ENCODE peak calls at places on chromosome 20, in nine cellular contexts. J is K562, M is ovary, U is H1, Y is stomach, N is A549, X is upper lobe of left lung, W is tibial nerve, S is SK-N-SH. K is an unnamed sample.
A peak's percentile ranks its signal among the peaks of the same experiment; 100 is the strongest.

GRCh38 chr20:25239387-25240370 is 8.2 kb upstream of the PYGB start:
- DNase-seq in J (no peak), M (no peak), U (no peak), Y (no peak), N (no peak), X (no peak), W (no peak), S (no peak), K (peak; percentile 1)

GRCh38 chr20:54668271-54669053 is 193.1 kb downstream of the DOK5 start:
- DNase-seq in J (peak; percentile 23), M (no peak), U (no peak), Y (no peak), N (peak; percentile 18), X (no peak), W (no peak), S (peak; percentile 29), K (peak; percentile 10)

GRCh38 chr20:60653111-60653845 is 598.8 kb upstream of the CDH4 start:
- DNase-seq in J (no peak), M (no peak), U (no peak), Y (no peak), N (no peak), X (no peak), W (no peak), S (no peak), K (no peak)

GRCh38 chr20:53224851-53225250 is 252.7 kb downstream of the TSHZ2 start:
- DNase-seq in J (no peak), M (no peak), U (no peak), Y (no peak), N (no peak), X (no peak), W (no peak), S (no peak), K (no peak)

GRCh38 chr20:5636127-5636520 is 114.1 kb upstream of the SHLD1 start:
- DNase-seq in J (no peak), M (no peak), U (no peak), Y (no peak), N (no peak), X (no peak), W (no peak), S (no peak), K (no peak)

GRCh38 chr20:50762435-50763201 is 31.2 kb downstream of the PARD6B start:
- DNase-seq in J (no peak), M (peak; percentile 69), U (no peak), Y (peak; percentile 91), N (peak; percentile 51), X (peak; percentile 87), W (no peak), S (peak; percentile 58), K (peak; percentile 62)

GRCh38 chr20:25987073-25987927 is 290.6 kb upstream of the ZNF337 start:
- DNase-seq in J (peak; percentile 17), M (peak; percentile 62), U (no peak), Y (no peak), N (peak; percentile 31), X (no peak), W (no peak), S (peak; percentile 74), K (peak; percentile 27)

GRCh38 chr20:10217517-10218410 is 866 bp upstream of the SNAP25 start:
- DNase-seq in J (no peak), M (peak; percentile 87), U (no peak), Y (no peak), N (peak; percentile 65), X (no peak), W (no peak), S (peak; percentile 77), K (peak; percentile 13)

GRCh38 chr20:33680681-33681080 is 5.5 kb downstream of the E2F1 start:
- DNase-seq in J (no peak), M (no peak), U (no peak), Y (no peak), N (no peak), X (no peak), W (no peak), S (no peak), K (no peak)

GRCh38 chr20:43840382-43841070 is 74.1 kb upstream of the TOX2 start:
- DNase-seq in J (peak; percentile 71), M (no peak), U (peak; percentile 21), Y (no peak), N (peak; percentile 80), X (no peak), W (no peak), S (peak; percentile 71), K (peak; percentile 13)

GRCh38 chr20:9912290-9912689 is 73.4 kb upstream of the PAK5 start:
- DNase-seq in J (no peak), M (no peak), U (no peak), Y (no peak), N (no peak), X (no peak), W (no peak), S (no peak), K (no peak)

GRCh38 chr20:46060975-46061374 is 28.8 kb downstream of the NCOA5 start:
- DNase-seq in J (no peak), M (no peak), U (no peak), Y (no peak), N (no peak), X (no peak), W (no peak), S (no peak), K (no peak)

GRCh38 chr20:50373674-50374286 is 136.4 kb upstream of the PTPN1 start:
- DNase-seq in J (no peak), M (no peak), U (no peak), Y (no peak), N (peak; percentile 43), X (no peak), W (no peak), S (no peak), K (no peak)

GRCh38 chr20:519999-520398 is 23.6 kb downstream of the CSNK2A1 start:
- DNase-seq in J (no peak), M (no peak), U (no peak), Y (no peak), N (no peak), X (no peak), W (no peak), S (no peak), K (no peak)

GRCh38 chr20:517221-517620 is 26.4 kb downstream of the CSNK2A1 start:
- DNase-seq in J (no peak), M (no peak), U (no peak), Y (no peak), N (no peak), X (no peak), W (no peak), S (no peak), K (no peak)

GRCh38 chr20:527571-527886 is 16.1 kb downstream of the CSNK2A1 start:
- DNase-seq in J (no peak), M (no peak), U (no peak), Y (no peak), N (no peak), X (no peak), W (no peak), S (no peak), K (no peak)

GRCh38 chr20:521860-522259 is 21.7 kb downstream of the CSNK2A1 start:
- DNase-seq in J (no peak), M (no peak), U (no peak), Y (no peak), N (no peak), X (no peak), W (no peak), S (no peak), K (no peak)
- H3K9me3 ChIP-seq in J (no peaks in the 10 kb centered on the region), M (no peaks in the 10 kb centered on the region), U (no peaks in the 10 kb centered on the region), Y (peaks cover 6% of the 10 kb centered on the region), N (peaks cover 28% of the 10 kb centered on the region), X (peaks cover 7% of the 10 kb centered on the region), W (peaks cover 9% of the 10 kb centered on the region), S (peaks cover 24% of the 10 kb centered on the region), K (peaks cover 7% of the 10 kb centered on the region)

DNA sequence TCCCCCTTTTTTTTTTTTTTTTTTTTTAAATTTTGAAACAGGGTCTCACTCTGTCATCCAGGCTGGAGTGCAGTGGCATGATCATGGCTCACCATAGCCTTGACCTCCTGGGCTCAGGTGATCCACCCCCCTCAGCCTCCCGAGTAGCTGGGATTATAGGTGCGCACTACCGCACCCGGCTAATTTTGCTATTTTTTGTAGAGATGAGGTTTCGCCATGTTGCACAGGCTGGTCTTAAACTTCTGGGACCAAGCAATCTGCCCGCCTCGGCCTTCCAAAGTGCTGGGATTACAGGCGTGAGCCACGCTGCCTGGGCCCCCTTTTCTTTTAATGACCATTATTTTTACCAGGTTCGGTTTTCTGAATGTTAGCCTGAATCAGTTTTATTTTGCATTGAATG is 5.0 kb upstream of the FAM209A start:
- DNase-seq in J (no peak), M (no peak), U (no peak), Y (no peak), N (no peak), X (no peak), W (no peak), S (no peak), K (no peak)
- TF ChIP-seq EP300 in J (no peak), M (no peak), U (no peak), Y (no peak), N (no peak), X (no peak), W (no peak), S (no peak), K (no peak)

GRCh38 chr20:58676161-58676560 is 16.4 kb upstream of the NPEPL1 start:
- DNase-seq in J (no peak), M (no peak), U (no peak), Y (no peak), N (no peak), X (no peak), W (no peak), S (no peak), K (no peak)

GRCh38 chr20:58675641-58676040 is 17.0 kb upstream of the NPEPL1 start:
- DNase-seq in J (no peak), M (no peak), U (no peak), Y (no peak), N (no peak), X (no peak), W (no peak), S (no peak), K (no peak)

GRCh38 chr20:58678806-58679205 is 13.8 kb upstream of the NPEPL1 start:
- DNase-seq in J (no peak), M (no peak), U (no peak), Y (no peak), N (no peak), X (no peak), W (no peak), S (no peak), K (no peak)

GRCh38 chr20:58677808-58678207 is 14.8 kb upstream of the NPEPL1 start:
- DNase-seq in J (no peak), M (no peak), U (no peak), Y (no peak), N (no peak), X (no peak), W (no peak), S (no peak), K (no peak)

DNA sequence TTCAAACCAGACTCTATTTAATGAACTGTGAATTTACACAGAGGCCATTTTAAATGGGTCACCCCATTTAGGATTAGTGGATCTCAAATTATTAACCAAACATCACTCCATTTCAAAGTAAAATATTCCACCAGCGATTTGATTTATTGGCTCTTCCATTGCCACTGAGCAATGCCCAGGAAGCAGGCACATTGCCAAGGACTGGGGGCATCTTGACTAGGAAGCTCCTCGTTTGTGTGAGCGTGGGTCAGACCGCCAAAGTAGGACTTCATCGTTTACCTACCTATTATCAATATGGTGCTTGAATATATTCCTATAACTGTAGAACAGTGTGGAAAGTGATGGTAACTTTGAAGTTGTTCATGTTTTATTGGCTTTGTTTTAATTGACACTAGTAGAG is 15.4 kb upstream of the NPEPL1 start:
- DNase-seq in J (no peak), M (no peak), U (no peak), Y (no peak), N (no peak), X (no peak), W (no peak), S (no peak), K (no peak)
- H3K4me3 ChIP-seq in J (no peak overlapping the region), M (no peak overlapping the region), U (no peak overlapping the region), Y (no peak overlapping the region), N (no peak overlapping the region), X (no peak overlapping the region), W (no peak overlapping the region), S (no peak overlapping the region), K (no peak overlapping the region)

GRCh38 chr20:29297411-29298270 is 1959.8 kb upstream of the DEFB115 start:
- DNase-seq in J (no peak), M (no peak), U (no peak), Y (no peak), N (no peak), X (no peak), W (no peak), S (no peak), K (no peak)
- H3K9me3 ChIP-seq in J (no peaks in the 10 kb centered on the region), M (no peaks in the 10 kb centered on the region), U (peaks cover 70% of the 10 kb centered on the region), Y (no peaks in the 10 kb centered on the region), N (peaks cover 4% of the 10 kb centered on the region), X (peaks cover 14% of the 10 kb centered on the region), W (no peaks in the 10 kb centered on the region), S (no peaks in the 10 kb centered on the region), K (peaks cover 4% of the 10 kb centered on the region)

K was measured in transverse colon.